ENCODE peak calls at places on chromosomes 4 and X, in five cellular contexts. Y is GM23338, X is mesothelial cell of epicardium, I is germinal center, M is H9. H is an unnamed sample.

GRCh38 chrX:29397506-29397905 is 810.3 kb downstream of the IL1RAPL1 start:
- DNase-seq in Y (no peak), X (no peak), I (no peak), M (no peak), H (no peak)

GRCh38 chrX:69197690-69198089 is 32.4 kb upstream of the PJA1 start:
- DNase-seq in Y (no peak), X (no peak), I (no peak), M (no peak), H (no peak)

GRCh38 chr4:6019316-6020263 is 1.4 kb upstream of the C4orf50 start:
- DNase-seq in Y (peak), X (peak), I (peak), M (peak), H (no peak)

GRCh38 chrX:4764888-4765287 is 1051.4 kb upstream of the PRKX start:
- DNase-seq in Y (no peak), X (no peak), I (no peak), M (no peak), H (no peak)

GRCh38 chrX:71910526-71911022 is at the start of gene NHSL2:
- DNase-seq in Y (peak), X (no peak), I (peak), M (peak), H (no peak)

GRCh38 chr4:186687263-186687662 is 36.4 kb downstream of the FAT1 start:
- DNase-seq in Y (no peak), X (no peak), I (no peak), M (no peak), H (no peak)

GRCh38 chr4:47827339-47828047 is 10.4 kb downstream of the CORIN start:
- DNase-seq in Y (no peak), X (no peak), I (no peak), M (no peak), H (no peak)

GRCh38 chr4:14264437-14264836 is 636.9 kb upstream of the BOD1L1 start:
- DNase-seq in Y (peak), X (no peak), I (no peak), M (peak), H (no peak)

GRCh38 chrX:48459483-48459882 is 10.6 kb downstream of the SLC38A5 start:
- DNase-seq in Y (no peak), X (no peak), I (peak), M (no peak), H (no peak)

GRCh38 chrX:134929813-134930212 is 61.0 kb upstream of the SMIM10 start:
- DNase-seq in Y (no peak), X (no peak), I (no peak), M (no peak), H (no peak)

GRCh38 chrX:70033348-70033747 is 16.4 kb downstream of the AWAT2 start:
- DNase-seq in Y (peak), X (no peak), I (peak), M (peak), H (peak)

GRCh38 chr4:186019264-186019663 is 49.7 kb upstream of the TLR3 start:
- DNase-seq in Y (no peak), X (no peak), I (no peak), M (no peak), H (no peak)

GRCh38 chrX:136065044-136065671 is 79.9 kb downstream of the SLC9A6 start:
- DNase-seq in Y (no peak), X (no peak), I (no peak), M (no peak), H (no peak)

GRCh38 chr4:82423245-82424054 is 6.8 kb downstream of the HNRNPDL start:
- DNase-seq in Y (peak), X (no peak), I (no peak), M (no peak), H (no peak)

GRCh38 chrX:23797371-23798128 is 14.6 kb downstream of the SAT1 start:
- DNase-seq in Y (peak), X (peak), I (no peak), M (no peak), H (peak)

GRCh38 chrX:49919617-49920016 is 2.8 kb upstream of the CLCN5 start:
- DNase-seq in Y (peak), X (peak), I (peak), M (peak), H (no peak)

GRCh38 chrX:117645639-117646038 is 471.0 kb downstream of the KLHL13 start:
- DNase-seq in Y (peak), X (no peak), I (no peak), M (no peak), H (no peak)

GRCh38 chr4:22739933-22740332 is 47.2 kb downstream of the GBA3 start:
- DNase-seq in Y (no peak), X (no peak), I (no peak), M (no peak), H (no peak)

GRCh38 chr4:152264106-152264505 is 271.8 kb downstream of the FBXW7 start:
- DNase-seq in Y (no peak), X (no peak), I (no peak), M (no peak), H (no peak)

GRCh38 chrX:140440891-140441290 is 64.0 kb downstream of the SOX3 start:
- DNase-seq in Y (peak), X (no peak), I (no peak), M (peak), H (no peak)

GRCh38 chr4:7699040-7699439 is 240.6 kb downstream of the AFAP1 start:
- DNase-seq in Y (no peak), X (no peak), I (no peak), M (no peak), H (no peak)

GRCh38 chr4:100870940-100871772 is 353.3 kb upstream of the EMCN start:
- DNase-seq in Y (no peak), X (no peak), I (no peak), M (no peak), H (no peak)